ENCODE peak calls at places on chromosomes 2 and 18, in nine cellular contexts. F, L, Z, A, U, R, E, N and I are unnamed samples. For H3K36me3 and H3K4me1, the result is how much of the 10 kb centered on the place peaks cover.

GRCh38 chr2:6924918-6925194 is 7.6 kb downstream of the RNF144A start:
- DNase-seq in F (no peak), L (no peak), Z (no peak), A (no peak), U (no peak), R (no peak), E (no peak), N (no peak), I (no peak)

GRCh38 chr18:9817725-9818422 is 67.9 kb upstream of the TXNDC2 start:
- DNase-seq in F (no peak), L (no peak), Z (no peak), A (no peak), U (no peak), R (no peak), E (no peak), N (no peak), I (no peak)

GRCh38 chr2:20400787-20401494 is 45.9 kb upstream of the RHOB start:
- DNase-seq in F (no peak), L (no peak), Z (no peak), A (no peak), U (no peak), R (no peak), E (no peak), N (no peak), I (no peak)

GRCh38 chr2:199602271-199602895 is 144.6 kb upstream of the SATB2 start:
- DNase-seq in F (no peak), L (no peak), Z (peak), A (no peak), U (no peak), R (no peak), E (no peak), N (peak), I (no peak)

GRCh38 chr2:137206064-137206463 is 440.7 kb downstream of the THSD7B start:
- DNase-seq in F (no peak), L (no peak), Z (no peak), A (no peak), U (no peak), R (no peak), E (no peak), N (no peak), I (no peak)

GRCh38 chr2:34241905-34242740 is 643.0 kb upstream of the FAM98A start:
- DNase-seq in F (no peak), L (no peak), Z (no peak), A (no peak), U (peak), R (no peak), E (no peak), N (peak), I (no peak)

GRCh38 chr2:15687720-15688119 is 96.1 kb downstream of the DDX1 start:
- DNase-seq in F (no peak), L (no peak), Z (no peak), A (no peak), U (no peak), R (no peak), E (no peak), N (no peak), I (no peak)

GRCh38 chr2:239496700-239497099 is 95.9 kb upstream of the HDAC4 start:
- DNase-seq in F (no peak), L (no peak), Z (no peak), A (no peak), U (no peak), R (no peak), E (no peak), N (no peak), I (no peak)

GRCh38 chr18:10798727-10799435 is 273.1 kb downstream of the NAPG start:
- DNase-seq in F (no peak), L (no peak), Z (no peak), A (no peak), U (no peak), R (no peak), E (no peak), N (no peak), I (no peak)

GRCh38 chr2:134819334-134819733 is 19.1 kb upstream of the ACMSD start:
- DNase-seq in F (no peak), L (no peak), Z (no peak), A (no peak), U (no peak), R (no peak), E (no peak), N (no peak), I (no peak)

GRCh38 chr18:37251679-37252078 is 313.9 kb downstream of the CELF4 start:
- DNase-seq in F (no peak), L (no peak), Z (no peak), A (no peak), U (peak), R (peak), E (no peak), N (no peak), I (no peak)

GRCh38 chr2:224173882-224174415 is 134.9 kb upstream of the SERPINE2 start:
- DNase-seq in F (no peak), L (no peak), Z (no peak), A (no peak), U (no peak), R (no peak), E (no peak), N (no peak), I (no peak)

GRCh38 chr2:3659447-3660432 is 1.7 kb downstream of the ALLC start:
- DNase-seq in F (peak), L (peak), Z (no peak), A (no peak), U (no peak), R (peak), E (no peak), N (no peak), I (no peak)

GRCh38 chr2:136135924-136136906 is 18.3 kb upstream of the CXCR4 start:
- DNase-seq in F (no peak), L (no peak), Z (peak), A (peak), U (peak), R (peak), E (no peak), N (peak), I (peak)

GRCh38 chr18:56083097-56083865 is 495.3 kb upstream of the TCF4 start:
- DNase-seq in F (peak), L (peak), Z (no peak), A (no peak), U (no peak), R (peak), E (peak), N (peak), I (no peak)

GRCh38 chr2:236541008-236541562 is 28.5 kb upstream of the ACKR3 start:
- DNase-seq in F (no peak), L (no peak), Z (no peak), A (no peak), U (no peak), R (no peak), E (no peak), N (no peak), I (no peak)

GRCh38 chr2:173355132-173355865 is 627 bp downstream of the CDCA7 start:
- DNase-seq in F (peak), L (peak), Z (peak), A (peak), U (peak), R (peak), E (peak), N (peak), I (no peak)

GRCh38 chr2:241015439-241015838 is 17.0 kb downstream of the SNED1 start:
- DNase-seq in F (no peak), L (no peak), Z (no peak), A (peak), U (peak), R (no peak), E (no peak), N (no peak), I (no peak)

GRCh38 chr18:3012306-3012919 is 531 bp downstream of the LPIN2 start:
- DNase-seq in F (peak), L (peak), Z (peak), A (no peak), U (peak), R (peak), E (peak), N (peak), I (no peak)

GRCh38 chr18:3002766-3003165 is 10.2 kb downstream of the LPIN2 start:
- DNase-seq in F (no peak), L (no peak), Z (no peak), A (no peak), U (no peak), R (no peak), E (no peak), N (no peak), I (no peak)

GRCh38 chr18:3005462-3005861 is 7.5 kb downstream of the LPIN2 start:
- DNase-seq in F (no peak), L (no peak), Z (no peak), A (no peak), U (no peak), R (no peak), E (no peak), N (no peak), I (no peak)

GRCh38 chr18:3008546-3008945 is 4.4 kb downstream of the LPIN2 start:
- DNase-seq in F (no peak), L (no peak), Z (no peak), A (no peak), U (no peak), R (no peak), E (no peak), N (no peak), I (no peak)

GRCh38 chr18:3007491-3007890 is 5.5 kb downstream of the LPIN2 start:
- DNase-seq in F (no peak), L (no peak), Z (no peak), A (no peak), U (no peak), R (no peak), E (no peak), N (no peak), I (no peak)
- H3K36me3 ChIP-seq in F (under half), L (under half), Z (under half), A (under half), U (under half), R (under half), E (under half), N (under half), I (under half)

GRCh38 chr2:1731963-1732768 is 12.1 kb downstream of the PXDN start:
- DNase-seq in F (peak), L (peak), Z (peak), A (no peak), U (peak), R (no peak), E (peak), N (peak), I (no peak)
- H3K4me1 ChIP-seq in F (half or more), L (half or more), Z (under half), A (under half), U (under half), R (under half), E (under half), N (under half), I (under half)

DNA sequence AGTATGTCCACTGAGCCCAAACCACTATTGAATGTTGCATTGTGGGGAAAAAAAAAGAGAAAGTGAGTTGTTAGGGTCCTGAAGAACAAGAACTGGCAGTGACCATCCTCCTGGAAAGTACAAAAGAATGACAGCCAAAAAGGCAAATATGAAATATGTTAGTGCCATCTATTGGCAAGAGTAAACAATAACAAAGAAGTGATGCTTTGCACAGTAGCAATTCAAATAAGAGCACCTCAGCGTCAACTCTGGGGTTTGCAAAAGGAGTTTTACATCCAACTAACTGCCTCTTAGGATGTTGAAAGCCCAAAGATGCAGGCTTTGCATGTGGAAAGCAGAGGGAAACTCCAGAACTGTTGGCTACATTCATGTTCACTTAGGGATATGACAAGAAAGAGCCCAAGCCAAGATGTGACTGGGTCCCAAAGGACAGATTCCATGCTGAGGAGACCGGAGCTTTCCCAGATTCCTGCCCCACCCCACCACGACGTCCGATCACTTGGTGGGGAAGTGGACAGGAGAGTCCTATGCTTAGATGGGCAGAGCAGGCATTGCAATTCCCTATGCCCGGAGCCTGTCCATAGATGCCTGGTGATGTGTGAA is 15.6 kb downstream of the TRABD2A start:
- DNase-seq in F (no peak), L (no peak), Z (no peak), A (no peak), U (no peak), R (no peak), E (no peak), N (no peak), I (no peak)
- TF ChIP-seq CTCF in F (peak), L (peak), Z (peak), A (no peak), U (no peak), R (no peak), E (no peak), N (peak), I (peak)

DNA sequence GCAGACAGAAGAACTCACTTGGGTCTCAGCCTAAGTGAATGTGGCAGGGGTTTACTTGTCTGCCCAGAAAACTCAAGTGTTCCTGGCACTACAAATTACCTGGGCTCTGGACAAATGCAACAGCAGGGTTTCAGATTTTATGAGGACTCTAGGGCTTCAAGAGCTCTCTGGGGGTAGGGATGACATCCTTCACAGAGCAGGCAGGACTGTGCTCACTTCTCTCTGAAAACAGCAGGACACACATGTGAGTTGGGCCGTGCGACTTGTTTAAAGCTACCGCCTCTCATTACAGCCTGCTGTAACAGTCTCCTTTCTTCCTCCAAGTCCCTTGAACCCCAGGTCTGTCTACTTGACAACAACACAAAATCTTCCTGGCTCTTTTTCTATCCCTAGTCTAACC is 212.6 kb downstream of the EN1 start:
- DNase-seq in F (no peak), L (no peak), Z (no peak), A (no peak), U (no peak), R (no peak), E (no peak), N (no peak), I (no peak)
- H3K36me3 ChIP-seq in F (under half), L (under half), Z (under half), A (under half), U (under half), R (under half), E (under half), N (under half), I (under half)

GRCh38 chr2:39120521-39120770 is 405 bp downstream of the SOS1 start:
- DNase-seq in F (no peak), L (no peak), Z (no peak), A (no peak), U (no peak), R (peak), E (no peak), N (no peak), I (no peak)

GRCh38 chr2:39121523-39122063 is 742 bp upstream of the SOS1 start:
- DNase-seq in F (no peak), L (no peak), Z (no peak), A (no peak), U (no peak), R (no peak), E (no peak), N (no peak), I (no peak)

GRCh38 chr2:39120771-39121522 is at the start of gene SOS1:
- DNase-seq in F (peak), L (peak), Z (peak), A (peak), U (peak), R (peak), E (peak), N (peak), I (peak)

GRCh38 chr2:39119732-39120520 is 925 bp downstream of the SOS1 start:
- DNase-seq in F (peak), L (peak), Z (peak), A (peak), U (peak), R (no peak), E (peak), N (peak), I (no peak)

GRCh38 chr2:39118786-39119499 is 1.9 kb downstream of the SOS1 start:
- DNase-seq in F (no peak), L (no peak), Z (no peak), A (no peak), U (no peak), R (no peak), E (no peak), N (no peak), I (no peak)
- H3K4me1 ChIP-seq in F (half or more), L (under half), Z (under half), A (under half), U (under half), R (under half), E (under half), N (under half), I (under half)

GRCh38 chr2:31079665-31080064 is 58.6 kb downstream of the GALNT14 start:
- DNase-seq in F (no peak), L (no peak), Z (no peak), A (no peak), U (no peak), R (no peak), E (no peak), N (no peak), I (no peak)
- TF ChIP-seq CTCF in F (no peak), L (peak), Z (no peak), A (no peak), U (no peak), R (no peak), E (no peak), N (no peak), I (no peak)

GRCh38 chr18:76905821-76906220 is 83.5 kb downstream of the ZNF236 start:
- DNase-seq in F (no peak), L (no peak), Z (no peak), A (no peak), U (no peak), R (no peak), E (no peak), N (no peak), I (no peak)
- H3K36me3 ChIP-seq in F (under half), L (half or more), Z (under half), A (under half), U (half or more), R (under half), E (under half), N (under half), I (under half)

GRCh38 chr2:128390991-128391630 is 72.4 kb upstream of the HS6ST1 start:
- DNase-seq in F (no peak), L (no peak), Z (no peak), A (no peak), U (peak), R (peak), E (no peak), N (no peak), I (no peak)
- H3K4me1 ChIP-seq in F (under half), L (under half), Z (under half), A (under half), U (under half), R (under half), E (under half), N (under half), I (under half)

GRCh38 chr2:86297382-86298147 is 39.9 kb downstream of the REEP1 start:
- DNase-seq in F (no peak), L (no peak), Z (no peak), A (no peak), U (no peak), R (no peak), E (no peak), N (peak), I (no peak)
- TF ChIP-seq CTCF in F (peak), L (no peak), Z (peak), A (no peak), U (no peak), R (no peak), E (no peak), N (no peak), I (peak)

GRCh38 chr18:51064256-51064655 is 34.2 kb downstream of the SMAD4 start:
- DNase-seq in F (no peak), L (no peak), Z (no peak), A (no peak), U (no peak), R (no peak), E (no peak), N (no peak), I (no peak)
- H3K36me3 ChIP-seq in F (under half), L (half or more), Z (under half), A (under half), U (half or more), R (half or more), E (under half), N (under half), I (under half)